ENCODE peak calls at places on chromosomes 6 and 20, in six cellular contexts. One of them, this sample, is unnamed.

GRCh38 chr6:235763-236360 is 56.4 kb upstream of the DUSP22 start:
- DNase-seq in GM23338: peak; percentile 59
- DNase-seq in left ventricle myocardium inferior: no peak
- DNase-seq in cardiac muscle cell: no peak
- DNase-seq in spleen: no peak
- DNase-seq in mammary epithelial cell: peak; percentile 19
- DNase-seq in this sample: no peak

GRCh38 chr6:43510827-43511163 is 649 bp upstream of the LRRC73 start:
- DNase-seq in GM23338: no peak
- DNase-seq in left ventricle myocardium inferior: no peak
- DNase-seq in cardiac muscle cell: no peak
- DNase-seq in spleen: peak; percentile 79
- DNase-seq in mammary epithelial cell: no peak
- DNase-seq in this sample: no peak

GRCh38 chr6:67914419-67914818 is 720.7 kb upstream of the ADGRB3 start:
- DNase-seq in GM23338: no peak
- DNase-seq in left ventricle myocardium inferior: no peak
- DNase-seq in cardiac muscle cell: no peak
- DNase-seq in spleen: no peak
- DNase-seq in mammary epithelial cell: no peak
- DNase-seq in this sample: no peak

GRCh38 chr20:57479196-57479595 is 45.7 kb downstream of the CTCFL start:
- DNase-seq in GM23338: no peak
- DNase-seq in left ventricle myocardium inferior: no peak
- DNase-seq in cardiac muscle cell: no peak
- DNase-seq in spleen: peak; percentile 63
- DNase-seq in mammary epithelial cell: no peak
- DNase-seq in this sample: no peak

GRCh38 chr6:83378621-83379388 is 52.0 kb downstream of the ME1 start:
- DNase-seq in GM23338: no peak
- DNase-seq in left ventricle myocardium inferior: no peak
- DNase-seq in cardiac muscle cell: no peak
- DNase-seq in spleen: no peak
- DNase-seq in mammary epithelial cell: peak; percentile 73
- DNase-seq in this sample: no peak

GRCh38 chr6:158816329-158816728 is 2.8 kb downstream of the EZR start:
- DNase-seq in GM23338: no peak
- DNase-seq in left ventricle myocardium inferior: no peak
- DNase-seq in cardiac muscle cell: peak; percentile 40
- DNase-seq in spleen: no peak
- DNase-seq in mammary epithelial cell: no peak
- DNase-seq in this sample: no peak

GRCh38 chr20:36775196-36775595 is 1.6 kb upstream of the DSN1 start:
- DNase-seq in GM23338: no peak
- DNase-seq in left ventricle myocardium inferior: no peak
- DNase-seq in cardiac muscle cell: no peak
- DNase-seq in spleen: no peak
- DNase-seq in mammary epithelial cell: no peak
- DNase-seq in this sample: no peak

GRCh38 chr20:1423625-1424106 is 30.8 kb upstream of the FKBP1A start:
- DNase-seq in GM23338: peak; percentile 98
- DNase-seq in left ventricle myocardium inferior: no peak
- DNase-seq in cardiac muscle cell: peak; percentile 43
- DNase-seq in spleen: no peak
- DNase-seq in mammary epithelial cell: no peak
- DNase-seq in this sample: no peak

GRCh38 chr20:36461600-36462439 is 79.5 kb upstream of the MYL9 start:
- DNase-seq in GM23338: peak; percentile 77
- DNase-seq in left ventricle myocardium inferior: peak; percentile 77
- DNase-seq in cardiac muscle cell: peak; percentile 62
- DNase-seq in spleen: peak; percentile 91
- DNase-seq in mammary epithelial cell: peak; percentile 34
- DNase-seq in this sample: peak; percentile 55

GRCh38 chr6:11484441-11484840 is 53.1 kb upstream of the TMEM170B start:
- DNase-seq in GM23338: no peak
- DNase-seq in left ventricle myocardium inferior: no peak
- DNase-seq in cardiac muscle cell: no peak
- DNase-seq in spleen: no peak
- DNase-seq in mammary epithelial cell: no peak
- DNase-seq in this sample: no peak

GRCh38 chr6:10315631-10316145 is 99.2 kb downstream of the TFAP2A start:
- DNase-seq in GM23338: no peak
- DNase-seq in left ventricle myocardium inferior: no peak
- DNase-seq in cardiac muscle cell: no peak
- DNase-seq in spleen: no peak
- DNase-seq in mammary epithelial cell: no peak
- DNase-seq in this sample: no peak

GRCh38 chr6:15389759-15390723 is 144.2 kb downstream of the JARID2 start:
- DNase-seq in GM23338: peak; percentile 80
- DNase-seq in left ventricle myocardium inferior: no peak
- DNase-seq in cardiac muscle cell: peak; percentile 82
- DNase-seq in spleen: no peak
- DNase-seq in mammary epithelial cell: no peak
- DNase-seq in this sample: no peak

GRCh38 chr20:856361-856775 is 22.9 kb downstream of the FAM110A start:
- DNase-seq in GM23338: no peak
- DNase-seq in left ventricle myocardium inferior: no peak
- DNase-seq in cardiac muscle cell: no peak
- DNase-seq in spleen: no peak
- DNase-seq in mammary epithelial cell: peak; percentile 100
- DNase-seq in this sample: peak; percentile 97

GRCh38 chr6:119612176-119612870 is 262.8 kb upstream of the MAN1A1 start:
- DNase-seq in GM23338: peak; percentile 19
- DNase-seq in left ventricle myocardium inferior: no peak
- DNase-seq in cardiac muscle cell: no peak
- DNase-seq in spleen: no peak
- DNase-seq in mammary epithelial cell: no peak
- DNase-seq in this sample: no peak

GRCh38 chr6:148521586-148521985 is 178.9 kb downstream of the SASH1 start:
- DNase-seq in GM23338: no peak
- DNase-seq in left ventricle myocardium inferior: no peak
- DNase-seq in cardiac muscle cell: no peak
- DNase-seq in spleen: no peak
- DNase-seq in mammary epithelial cell: peak; percentile 43
- DNase-seq in this sample: peak; percentile 46

GRCh38 chr6:163955752-163956151 is 541.2 kb downstream of the QKI start:
- DNase-seq in GM23338: no peak
- DNase-seq in left ventricle myocardium inferior: no peak
- DNase-seq in cardiac muscle cell: no peak
- DNase-seq in spleen: no peak
- DNase-seq in mammary epithelial cell: no peak
- DNase-seq in this sample: no peak

GRCh38 chr6:110828396-110828795 is 13.1 kb upstream of the CDK19 start:
- DNase-seq in GM23338: no peak
- DNase-seq in left ventricle myocardium inferior: no peak
- DNase-seq in cardiac muscle cell: no peak
- DNase-seq in spleen: no peak
- DNase-seq in mammary epithelial cell: peak; percentile 62
- DNase-seq in this sample: peak; percentile 25

GRCh38 chr6:125749864-125750691 is 646 bp downstream of the HEY2 start:
- DNase-seq in GM23338: peak; percentile 48
- DNase-seq in left ventricle myocardium inferior: peak; percentile 40
- DNase-seq in cardiac muscle cell: peak; percentile 58
- DNase-seq in spleen: no peak
- DNase-seq in mammary epithelial cell: no peak
- DNase-seq in this sample: no peak

GRCh38 chr6:167031082-167031709 is 32.0 kb downstream of the CEP43 start:
- DNase-seq in GM23338: no peak
- DNase-seq in left ventricle myocardium inferior: no peak
- DNase-seq in cardiac muscle cell: no peak
- DNase-seq in spleen: no peak
- DNase-seq in mammary epithelial cell: peak; percentile 37
- DNase-seq in this sample: peak; percentile 17

GRCh38 chr20:52420805-52421204 is 229.2 kb upstream of the ZFP64 start:
- DNase-seq in GM23338: no peak
- DNase-seq in left ventricle myocardium inferior: no peak
- DNase-seq in cardiac muscle cell: no peak
- DNase-seq in spleen: no peak
- DNase-seq in mammary epithelial cell: no peak
- DNase-seq in this sample: no peak

GRCh38 chr6:3333263-3333662 is 74.5 kb downstream of the PSMG4 start:
- DNase-seq in GM23338: no peak
- DNase-seq in left ventricle myocardium inferior: no peak
- DNase-seq in cardiac muscle cell: no peak
- DNase-seq in spleen: no peak
- DNase-seq in mammary epithelial cell: no peak
- DNase-seq in this sample: no peak

GRCh38 chr20:56752274-56752673 is 123.2 kb downstream of the TFAP2C start:
- DNase-seq in GM23338: no peak
- DNase-seq in left ventricle myocardium inferior: no peak
- DNase-seq in cardiac muscle cell: no peak
- DNase-seq in spleen: no peak
- DNase-seq in mammary epithelial cell: no peak
- DNase-seq in this sample: no peak

GRCh38 chr6:148435386-148435785 is 92.7 kb downstream of the SASH1 start:
- DNase-seq in GM23338: no peak
- DNase-seq in left ventricle myocardium inferior: no peak
- DNase-seq in cardiac muscle cell: no peak
- DNase-seq in spleen: no peak
- DNase-seq in mammary epithelial cell: no peak
- DNase-seq in this sample: no peak

GRCh38 chr6:140401666-140402255 is 1027.3 kb upstream of the CITED2 start:
- DNase-seq in GM23338: no peak
- DNase-seq in left ventricle myocardium inferior: no peak
- DNase-seq in cardiac muscle cell: no peak
- DNase-seq in spleen: no peak
- DNase-seq in mammary epithelial cell: peak; percentile 8
- DNase-seq in this sample: no peak

GRCh38 chr6:17276766-17277165 is 4.4 kb upstream of the RBM24 start:
- DNase-seq in GM23338: no peak
- DNase-seq in left ventricle myocardium inferior: peak; percentile 32
- DNase-seq in cardiac muscle cell: no peak
- DNase-seq in spleen: no peak
- DNase-seq in mammary epithelial cell: no peak
- DNase-seq in this sample: no peak

GRCh38 chr20:4513720-4514119 is 208.0 kb upstream of the PRND start:
- DNase-seq in GM23338: no peak
- DNase-seq in left ventricle myocardium inferior: no peak
- DNase-seq in cardiac muscle cell: no peak
- DNase-seq in spleen: no peak
- DNase-seq in mammary epithelial cell: peak; percentile 85
- DNase-seq in this sample: peak; percentile 80

GRCh38 chr6:105210932-105211531 is 31.2 kb upstream of the POPDC3 start:
- DNase-seq in GM23338: no peak
- DNase-seq in left ventricle myocardium inferior: no peak
- DNase-seq in cardiac muscle cell: no peak
- DNase-seq in spleen: no peak
- DNase-seq in mammary epithelial cell: no peak
- DNase-seq in this sample: no peak

GRCh38 chr6:150712502-150713252 is 113.0 kb downstream of the PLEKHG1 start:
- DNase-seq in GM23338: no peak
- DNase-seq in left ventricle myocardium inferior: no peak
- DNase-seq in cardiac muscle cell: no peak
- DNase-seq in spleen: no peak
- DNase-seq in mammary epithelial cell: peak; percentile 30
- DNase-seq in this sample: no peak

GRCh38 chr6:88114838-88115237 is 51.3 kb downstream of the CNR1 start:
- DNase-seq in GM23338: no peak
- DNase-seq in left ventricle myocardium inferior: no peak
- DNase-seq in cardiac muscle cell: no peak
- DNase-seq in spleen: no peak
- DNase-seq in mammary epithelial cell: no peak
- DNase-seq in this sample: no peak

DNA sequence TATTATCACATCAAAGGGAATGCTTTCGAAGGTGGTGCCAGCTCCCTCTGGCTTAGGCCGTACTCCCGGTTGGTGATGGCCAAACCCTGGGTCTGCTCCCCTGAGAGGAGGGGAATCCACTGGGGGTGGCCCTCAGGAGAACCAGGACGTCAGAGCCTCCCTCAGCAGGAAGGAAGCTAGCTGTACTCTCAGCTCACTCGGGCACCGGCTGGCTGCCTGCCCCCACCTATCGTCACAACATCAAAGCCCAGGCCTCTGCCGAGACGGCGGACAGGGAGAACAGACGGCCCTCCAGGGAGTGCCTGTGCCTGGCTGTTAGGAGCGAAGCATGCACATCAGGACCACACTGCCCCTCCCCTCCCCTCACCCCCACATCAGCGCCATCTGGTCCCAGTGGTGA is 9.2 kb upstream of the PGC start:
- DNase-seq in GM23338: no peak
- DNase-seq in left ventricle myocardium inferior: no peak
- DNase-seq in cardiac muscle cell: no peak
- DNase-seq in spleen: no peak
- DNase-seq in mammary epithelial cell: no peak
- DNase-seq in this sample: no peak
- TF ChIP-seq CTCF in GM23338: no peak
- TF ChIP-seq CTCF in left ventricle myocardium inferior: no peak
- TF ChIP-seq CTCF in cardiac muscle cell: no peak
- TF ChIP-seq CTCF in spleen: no peak
- TF ChIP-seq CTCF in mammary epithelial cell: no peak
- TF ChIP-seq CTCF in this sample: no peak

GRCh38 chr6:33692760-33693158 is 18.7 kb downstream of the UQCC2 start:
- DNase-seq in GM23338: no peak
- DNase-seq in left ventricle myocardium inferior: no peak
- DNase-seq in cardiac muscle cell: no peak
- DNase-seq in spleen: peak; percentile 93
- DNase-seq in mammary epithelial cell: no peak
- DNase-seq in this sample: no peak
- H3K27ac ChIP-seq in GM23338: no peak overlapping the region
- H3K27ac ChIP-seq in left ventricle myocardium inferior: peak overlapping the region; percentile 90
- H3K27ac ChIP-seq in cardiac muscle cell: peak overlapping the region; percentile 91
- H3K27ac ChIP-seq in spleen: peak overlapping the region; percentile 60
- H3K27ac ChIP-seq in mammary epithelial cell: no peak overlapping the region
- H3K27ac ChIP-seq in this sample: peak overlapping the region; percentile 96

DNA sequence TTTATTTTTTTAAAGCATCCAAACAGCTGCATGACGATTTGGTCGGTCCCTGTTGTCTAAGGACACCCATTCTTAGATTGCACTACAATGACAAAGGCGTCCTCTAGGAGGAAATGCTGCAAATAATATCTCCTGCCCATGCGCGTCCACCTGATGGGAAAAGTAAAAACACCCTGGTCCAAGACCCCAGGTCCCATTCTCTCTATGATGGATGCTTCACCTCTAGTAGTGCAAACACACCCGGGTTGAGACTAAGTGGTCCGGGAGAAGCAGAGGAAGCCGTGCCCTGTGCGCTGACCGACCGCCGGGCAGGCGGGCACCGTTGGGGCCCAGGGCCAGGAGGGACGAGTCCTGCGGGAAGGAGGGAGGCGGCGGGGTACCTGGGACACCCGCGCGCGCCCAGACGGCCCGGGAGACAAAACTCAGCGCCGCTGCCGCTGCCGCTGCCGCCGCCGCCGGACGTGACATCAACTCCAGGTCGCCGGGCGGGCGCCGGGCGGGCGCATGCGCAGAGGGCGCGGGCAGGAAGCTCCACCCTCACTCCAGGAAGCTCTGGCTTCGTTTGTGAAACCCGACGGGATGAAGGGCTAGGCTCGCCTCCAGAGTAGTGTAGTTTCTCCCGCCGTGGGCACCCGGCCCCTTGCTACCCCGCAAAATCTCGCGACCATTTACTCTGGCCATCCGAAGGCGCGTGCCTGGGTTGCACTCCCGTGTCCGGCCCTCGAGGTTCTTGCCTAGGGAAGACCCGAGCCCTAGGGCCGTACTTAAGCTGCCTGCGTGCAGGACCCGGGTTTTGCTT is at the start of gene TBC1D7:
- DNase-seq in GM23338: peak; percentile 91
- DNase-seq in left ventricle myocardium inferior: peak; percentile 93
- DNase-seq in cardiac muscle cell: peak; percentile 92
- DNase-seq in spleen: peak; percentile 98
- DNase-seq in mammary epithelial cell: peak; percentile 89
- DNase-seq in this sample: peak; percentile 94
- TF ChIP-seq CTCF in GM23338: peak; percentile 9
- TF ChIP-seq CTCF in left ventricle myocardium inferior: peak; percentile 34
- TF ChIP-seq CTCF in cardiac muscle cell: peak; percentile 18
- TF ChIP-seq CTCF in spleen: no peak
- TF ChIP-seq CTCF in mammary epithelial cell: peak; percentile 12
- TF ChIP-seq CTCF in this sample: peak; percentile 6

GRCh38 chr6:75381878-75382633 is 97.5 kb upstream of the TMEM30A start:
- DNase-seq in GM23338: no peak
- DNase-seq in left ventricle myocardium inferior: no peak
- DNase-seq in cardiac muscle cell: no peak
- DNase-seq in spleen: no peak
- DNase-seq in mammary epithelial cell: no peak
- DNase-seq in this sample: no peak
- H3K27ac ChIP-seq in GM23338: no peak overlapping the region
- H3K27ac ChIP-seq in left ventricle myocardium inferior: peak overlapping the region; percentile 36
- H3K27ac ChIP-seq in cardiac muscle cell: peak overlapping the region; percentile 72
- H3K27ac ChIP-seq in spleen: no peak overlapping the region
- H3K27ac ChIP-seq in mammary epithelial cell: no peak overlapping the region
- H3K27ac ChIP-seq in this sample: no peak overlapping the region

This sample was measured in RWPE1.